ENCODE peak calls at places on chromosomes 7 and 10, in five cellular contexts. T is thoracic aorta, N is uterus, S is fibroblast of lung, V is fibroblast of the aortic adventitia. B is an unnamed sample.

GRCh38 chr7:130277763-130278643 is 11.3 kb downstream of the CPA2 start:
- DNase-seq in T (no peak), N (peak), S (peak), V (peak), B (no peak)

GRCh38 chr10:110067960-110068770 is 60.4 kb downstream of the ADD3 start:
- DNase-seq in T (no peak), N (no peak), S (peak), V (peak), B (no peak)

GRCh38 chr7:156725074-156725473 is 84.5 kb downstream of the RNF32 start:
- DNase-seq in T (no peak), N (no peak), S (peak), V (no peak), B (no peak)

GRCh38 chr7:91090684-91091083 is 173.5 kb upstream of the FZD1 start:
- DNase-seq in T (no peak), N (no peak), S (no peak), V (no peak), B (no peak)

GRCh38 chr10:18472977-18473376 is 178.4 kb downstream of the NSUN6 start:
- DNase-seq in T (no peak), N (no peak), S (no peak), V (no peak), B (no peak)

GRCh38 chr7:66930341-66930740 is 9.3 kb downstream of the TMEM248 start:
- DNase-seq in T (no peak), N (no peak), S (peak), V (peak), B (no peak)

GRCh38 chr10:48551796-48552591 is 52.9 kb downstream of the ARHGAP22 start:
- DNase-seq in T (no peak), N (no peak), S (peak), V (peak), B (peak)

GRCh38 chr7:7446616-7447015 is 89.1 kb downstream of the COL28A1 start:
- DNase-seq in T (no peak), N (no peak), S (no peak), V (no peak), B (no peak)

GRCh38 chr7:11404355-11404754 is 427.6 kb downstream of the THSD7A start:
- DNase-seq in T (no peak), N (no peak), S (no peak), V (no peak), B (no peak)

GRCh38 chr7:17963281-17963680 is 23.0 kb upstream of the SNX13 start:
- DNase-seq in T (no peak), N (no peak), S (peak), V (peak), B (no peak)

GRCh38 chr10:74213571-74214162 is 62.6 kb downstream of the ADK start:
- DNase-seq in T (no peak), N (no peak), S (peak), V (peak), B (no peak)

GRCh38 chr10:93288679-93289634 is 193.2 kb downstream of the MYOF start:
- DNase-seq in T (peak), N (peak), S (peak), V (peak), B (peak)

GRCh38 chr7:111532625-111533024 is 29.7 kb downstream of the IMMP2L start:
- DNase-seq in T (no peak), N (no peak), S (peak), V (peak), B (no peak)

GRCh38 chr7:32479574-32480200 is 10.5 kb downstream of the LSM5 start:
- DNase-seq in T (no peak), N (no peak), S (peak), V (peak), B (no peak)

GRCh38 chr7:72098812-72099211 is 313.3 kb downstream of the CALN1 start:
- DNase-seq in T (no peak), N (no peak), S (no peak), V (no peak), B (peak)

GRCh38 chr7:101870361-101871062 is 53.1 kb downstream of the CUX1 start:
- DNase-seq in T (no peak), N (no peak), S (peak), V (no peak), B (no peak)

GRCh38 chr7:147419001-147419400 is 1171.6 kb upstream of the C7orf33 start:
- DNase-seq in T (no peak), N (no peak), S (no peak), V (no peak), B (no peak)

GRCh38 chr7:43244782-43245181 is 132.3 kb downstream of the HECW1 start:
- DNase-seq in T (no peak), N (no peak), S (no peak), V (no peak), B (no peak)

GRCh38 chr7:25194036-25194435 is 34.2 kb downstream of the NPVF start:
- DNase-seq in T (no peak), N (no peak), S (no peak), V (no peak), B (no peak)

DNA sequence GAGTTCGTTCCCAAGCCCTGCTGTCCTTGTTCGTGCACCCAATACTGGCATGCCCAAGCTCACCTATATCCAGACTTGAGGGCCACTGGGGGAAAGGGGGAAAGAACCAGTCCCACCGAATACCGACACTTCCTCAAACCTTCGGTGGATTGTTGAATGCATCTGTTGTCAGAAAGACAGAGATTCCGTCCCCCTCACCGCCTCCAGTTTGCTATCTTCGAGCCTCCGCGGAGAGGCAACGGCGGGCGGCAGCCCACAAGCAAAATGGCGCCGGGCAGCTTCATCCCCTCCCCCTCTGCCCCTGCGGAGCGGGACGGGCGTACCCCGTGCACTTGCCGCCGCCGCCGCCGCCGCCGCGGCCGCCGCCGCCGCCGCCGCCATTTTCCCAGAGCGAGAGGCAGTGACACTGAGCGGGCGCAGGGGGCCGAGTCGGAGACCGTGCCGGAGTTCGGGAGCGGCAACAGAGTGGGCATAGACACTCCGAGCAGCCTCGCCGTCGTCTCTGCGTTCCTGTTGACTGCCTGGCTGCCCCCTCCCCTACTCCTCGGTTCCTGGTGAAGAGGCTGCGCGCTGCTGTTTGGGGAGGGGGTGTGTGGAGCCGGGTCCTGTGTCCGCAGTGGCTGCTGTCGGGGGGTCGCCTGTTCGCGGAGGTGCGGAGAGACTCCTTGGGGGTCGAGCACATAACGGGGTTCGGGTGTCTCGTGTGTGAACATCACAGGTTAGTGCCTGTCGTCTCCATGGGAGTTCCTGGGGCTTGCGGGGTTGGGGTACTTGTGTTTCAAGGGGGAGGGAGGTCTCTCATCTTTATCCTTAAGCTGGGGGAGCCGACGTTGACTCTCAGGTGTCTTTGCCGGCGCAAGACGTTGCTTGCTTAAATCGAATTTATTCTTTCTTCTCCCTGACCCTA is at the start of gene KMT2E:
- DNase-seq in T (peak), N (peak), S (peak), V (peak), B (peak)
- TF ChIP-seq CTCF in T (no peak), N (peak), S (peak), V (no peak), B (no peak)

DNA sequence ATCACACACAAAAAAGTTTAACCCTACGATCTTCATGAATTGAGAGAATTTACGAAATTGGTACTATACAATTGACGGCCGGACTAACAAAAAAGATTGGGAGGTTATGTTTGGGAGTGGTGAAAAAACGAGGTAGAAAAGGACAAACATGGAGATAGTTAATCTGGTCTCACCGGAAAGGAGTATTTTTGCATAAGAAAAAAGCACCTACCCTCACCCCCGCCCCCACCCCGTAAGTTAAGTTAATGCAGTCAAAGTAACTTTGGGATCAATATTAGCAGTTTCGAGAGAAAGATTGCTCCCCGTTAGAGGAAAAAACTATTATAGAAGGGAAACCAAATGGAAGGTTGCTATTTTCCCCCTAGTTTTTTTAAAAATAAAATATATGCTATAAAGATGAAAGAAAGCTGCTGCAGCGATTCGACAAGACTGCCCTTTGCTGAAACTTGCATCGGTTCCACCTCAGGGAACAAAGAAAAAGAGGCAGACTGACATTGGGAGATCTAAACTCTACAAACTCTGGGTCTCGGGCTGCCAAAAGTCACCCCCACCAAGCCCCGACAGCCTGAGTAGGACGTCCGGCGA is 3.5 kb downstream of the SP8 start:
- DNase-seq in T (no peak), N (no peak), S (no peak), V (no peak), B (no peak)
- H3K4me3 ChIP-seq in T (peak), N (no peak), S (no peak), V (no peak), B (no peak)

GRCh38 chr7:5774790-5775189 is 6.7 kb downstream of the RNF216 start:
- DNase-seq in T (no peak), N (no peak), S (no peak), V (no peak), B (no peak)

GRCh38 chr7:5774136-5774535 is 7.3 kb downstream of the RNF216 start:
- DNase-seq in T (no peak), N (no peak), S (no peak), V (no peak), B (no peak)

GRCh38 chr7:5776894-5777645 is 4.4 kb downstream of the RNF216 start:
- DNase-seq in T (no peak), N (no peak), S (no peak), V (no peak), B (no peak)

GRCh38 chr7:5769571-5769970 is 11.9 kb downstream of the RNF216 start:
- DNase-seq in T (no peak), N (no peak), S (no peak), V (no peak), B (no peak)

DNA sequence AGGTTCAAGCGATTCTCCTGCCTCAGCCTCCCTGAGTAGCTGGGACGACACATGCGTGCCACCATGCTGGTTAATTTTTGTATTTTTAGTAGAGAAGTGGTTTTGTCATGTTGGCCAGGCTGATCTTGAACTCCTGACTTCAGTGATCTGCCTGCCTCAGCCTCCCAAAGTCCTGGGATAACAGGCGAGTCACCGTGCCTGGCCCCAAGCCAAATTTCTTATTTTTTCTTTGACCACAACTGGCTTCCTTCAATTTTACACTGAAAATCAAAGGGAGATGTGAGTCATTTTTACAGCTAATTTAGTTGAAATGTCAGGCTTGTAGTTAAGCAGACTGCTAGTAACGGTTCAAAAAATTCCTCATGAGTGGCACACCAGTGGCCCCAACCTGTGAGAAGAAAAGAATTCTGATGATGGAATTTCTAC is 7.8 kb downstream of the RNF216 start:
- DNase-seq in T (peak), N (peak), S (peak), V (peak), B (no peak)
- TF ChIP-seq CTCF in T (no peak), N (no peak), S (no peak), V (no peak), B (no peak)

GRCh38 chr7:139661875-139662274 is 115.9 kb downstream of the HIPK2 start:
- DNase-seq in T (no peak), N (no peak), S (no peak), V (no peak), B (no peak)

GRCh38 chr7:139666501-139666900 is 111.3 kb downstream of the HIPK2 start:
- DNase-seq in T (no peak), N (no peak), S (no peak), V (no peak), B (peak)

GRCh38 chr7:139661043-139661440 is 116.8 kb downstream of the HIPK2 start:
- DNase-seq in T (no peak), N (no peak), S (no peak), V (no peak), B (no peak)

GRCh38 chr7:139660317-139661042 is 117.3 kb downstream of the HIPK2 start:
- DNase-seq in T (no peak), N (no peak), S (no peak), V (no peak), B (no peak)

GRCh38 chr7:139663608-139664177 is 114.1 kb downstream of the HIPK2 start:
- DNase-seq in T (no peak), N (no peak), S (no peak), V (no peak), B (peak)
- H3K4me3 ChIP-seq in T (no peak), N (no peak), S (no peak), V (no peak), B (no peak)

DNA sequence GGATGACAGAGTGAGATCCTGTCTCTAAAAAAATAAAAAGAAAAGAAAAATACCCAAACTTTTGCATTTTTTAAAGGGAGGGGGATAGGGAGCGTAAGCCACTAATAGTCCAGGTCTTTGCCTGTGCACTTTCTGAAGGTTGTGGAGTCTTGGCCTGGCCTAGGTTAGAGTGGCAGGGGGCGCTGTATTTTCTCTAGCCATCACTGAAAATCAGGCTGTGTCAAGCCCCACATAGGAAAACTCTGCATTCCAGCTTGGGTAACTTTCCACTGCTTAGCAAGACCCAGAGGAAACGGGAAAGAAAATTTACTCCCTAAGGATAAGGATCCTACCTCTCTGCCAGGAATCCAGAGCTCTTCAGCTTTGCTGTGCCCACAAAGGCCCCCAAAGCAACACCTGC is 10.5 kb upstream of the PAX4 start:
- DNase-seq in T (no peak), N (no peak), S (no peak), V (peak), B (no peak)
- TF ChIP-seq CTCF in T (no peak), N (no peak), S (no peak), V (no peak), B (no peak)

GRCh38 chr7:27111753-27112277 is 9.3 kb upstream of the HOXA2 start:
- DNase-seq in T (no peak), N (no peak), S (peak), V (no peak), B (no peak)

GRCh38 chr7:27112361-27112760 is 9.9 kb upstream of the HOXA2 start:
- DNase-seq in T (no peak), N (no peak), S (peak), V (peak), B (no peak)

GRCh38 chr7:27110163-27110976 is 7.9 kb upstream of the HOXA2 start:
- DNase-seq in T (no peak), N (peak), S (peak), V (peak), B (no peak)

GRCh38 chr7:27109533-27110162 is 7.2 kb upstream of the HOXA2 start:
- DNase-seq in T (no peak), N (no peak), S (no peak), V (peak), B (no peak)

GRCh38 chr7:27110977-27111752 is 8.7 kb upstream of the HOXA2 start:
- DNase-seq in T (no peak), N (peak), S (peak), V (peak), B (no peak)
- H3K4me3 ChIP-seq in T (peak), N (peak), S (peak), V (peak), B (no peak)

GRCh38 chr7:151396328-151396970 is 13.4 kb downstream of the WDR86 start:
- DNase-seq in T (no peak), N (no peak), S (no peak), V (no peak), B (no peak)

GRCh38 chr7:151392426-151392825 is 17.4 kb downstream of the WDR86 start:
- DNase-seq in T (no peak), N (no peak), S (no peak), V (no peak), B (no peak)

GRCh38 chr7:151395036-151395367 is 14.8 kb downstream of the WDR86 start:
- DNase-seq in T (no peak), N (no peak), S (no peak), V (no peak), B (no peak)

GRCh38 chr7:151393031-151393977 is 16.5 kb downstream of the WDR86 start:
- DNase-seq in T (no peak), N (no peak), S (no peak), V (no peak), B (no peak)

DNA sequence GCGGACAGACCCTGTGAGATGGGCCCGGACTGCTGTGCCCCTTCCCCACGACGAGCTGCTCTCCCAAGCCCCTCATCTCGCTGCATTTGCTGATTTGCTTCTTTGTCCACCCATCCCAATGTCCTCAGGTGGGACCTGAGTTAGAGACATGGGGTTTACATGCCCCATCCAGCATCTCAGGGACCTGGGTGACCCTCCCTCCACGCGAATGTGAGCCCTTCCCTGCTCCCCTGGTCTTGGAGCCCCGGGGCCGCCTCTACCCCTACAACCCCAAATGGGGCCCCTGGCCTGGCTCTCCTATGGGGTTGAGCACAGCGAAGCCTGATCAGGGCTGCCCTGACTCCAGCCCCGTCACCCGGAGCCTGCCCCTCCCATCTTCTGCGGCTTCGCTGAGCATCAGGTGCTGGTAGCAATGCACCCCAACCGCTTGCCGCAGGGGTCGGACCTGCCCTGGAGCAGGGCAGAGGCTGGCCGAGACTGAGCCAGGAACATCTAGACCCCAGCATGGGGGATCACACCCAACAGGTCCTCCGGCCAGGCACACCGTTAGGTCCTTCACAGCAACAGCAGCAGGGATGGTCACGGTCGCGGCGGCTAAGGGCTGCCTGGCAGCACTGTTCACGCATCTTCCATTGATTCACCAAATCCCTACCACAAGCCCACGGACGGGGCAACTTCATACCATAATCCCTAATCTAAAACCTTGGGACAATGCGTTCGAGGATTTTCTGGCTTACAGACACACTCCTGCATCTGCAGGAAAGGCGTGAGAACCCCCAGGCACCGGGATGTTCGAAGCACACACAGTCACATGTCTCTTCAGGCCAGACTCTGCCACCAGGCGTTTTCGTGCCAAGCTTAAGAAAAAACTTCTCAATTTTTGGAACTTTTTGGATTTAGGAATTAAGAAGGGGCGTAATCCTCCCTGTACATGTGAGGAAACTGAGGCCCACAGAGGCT is 15.5 kb downstream of the WDR86 start:
- DNase-seq in T (no peak), N (no peak), S (no peak), V (no peak), B (no peak)
- TF ChIP-seq CTCF in T (no peak), N (no peak), S (no peak), V (no peak), B (no peak)

GRCh38 chr10:71396084-71396713 is 521 bp upstream of the CDH23 start:
- DNase-seq in T (no peak), N (peak), S (peak), V (no peak), B (peak)
- H3K4me3 ChIP-seq in T (peak), N (peak), S (no peak), V (no peak), B (no peak)

GRCh38 chr10:62248465-62248864 is 20.2 kb downstream of the RTKN2 start:
- DNase-seq in T (no peak), N (no peak), S (peak), V (peak), B (no peak)
- TF ChIP-seq CTCF in T (peak), N (no peak), S (peak), V (peak), B (no peak)